ENCODE peak calls at places on chromosomes 6 and 20, in seven cellular contexts. P is SK-N-SH; F is AG09319; Y is choroid plexus epithelial cell; Z is CD8-positive, alpha-beta T cell; A is GM10248; Q is astrocyte of the spinal cord. X is an unnamed sample.

GRCh38 chr6:75760320-75760719 is 11.3 kb downstream of the MYO6 start:
- DNase-seq in P (no peak), F (no peak), Y (no peak), Z (no peak), A (no peak), Q (no peak), X (no peak)

GRCh38 chr6:125952764-125953501 is 3.6 kb upstream of the HINT3 start:
- DNase-seq in P (peak), F (no peak), Y (peak), Z (no peak), A (peak), Q (no peak), X (no peak)

GRCh38 chr6:166005846-166006592 is 161.6 kb downstream of the TBXT start:
- DNase-seq in P (peak), F (no peak), Y (peak), Z (no peak), A (no peak), Q (peak), X (peak)

GRCh38 chr6:15400572-15401004 is 154.7 kb downstream of the JARID2 start:
- DNase-seq in P (peak), F (no peak), Y (peak), Z (peak), A (peak), Q (peak), X (no peak)

GRCh38 chr6:22906091-22906549 is 336.8 kb downstream of the HDGFL1 start:
- DNase-seq in P (no peak), F (no peak), Y (peak), Z (no peak), A (no peak), Q (peak), X (no peak)

GRCh38 chr20:62823688-62824475 is 7.0 kb downstream of the COL9A3 start:
- DNase-seq in P (no peak), F (no peak), Y (no peak), Z (no peak), A (no peak), Q (no peak), X (no peak)

GRCh38 chr6:12648171-12648570 is 68.4 kb upstream of the PHACTR1 start:
- DNase-seq in P (no peak), F (no peak), Y (no peak), Z (no peak), A (no peak), Q (no peak), X (no peak)

GRCh38 chr6:150068173-150068785 is 642 bp downstream of the ULBP3 start:
- DNase-seq in P (no peak), F (no peak), Y (no peak), Z (no peak), A (no peak), Q (no peak), X (no peak)

GRCh38 chr6:133546098-133546497 is 304.9 kb downstream of the EYA4 start:
- DNase-seq in P (no peak), F (no peak), Y (peak), Z (no peak), A (no peak), Q (peak), X (peak)

GRCh38 chr20:64115171-64115911 is 8.0 kb upstream of the NPBWR2 start:
- DNase-seq in P (peak), F (no peak), Y (no peak), Z (no peak), A (no peak), Q (no peak), X (no peak)

GRCh38 chr20:1005452-1006027 is 3.4 kb upstream of the RSPO4 start:
- DNase-seq in P (peak), F (no peak), Y (peak), Z (no peak), A (peak), Q (no peak), X (no peak)

GRCh38 chr20:13788167-13788834 is 3.5 kb downstream of the NDUFAF5 start:
- DNase-seq in P (peak), F (no peak), Y (peak), Z (no peak), A (peak), Q (peak), X (no peak)

GRCh38 chr6:25476126-25476525 is 175.9 kb upstream of the SCGN start:
- DNase-seq in P (no peak), F (no peak), Y (peak), Z (no peak), A (no peak), Q (peak), X (no peak)

GRCh38 chr20:1800180-1800579 is 95.0 kb upstream of the SIRPA start:
- DNase-seq in P (no peak), F (no peak), Y (no peak), Z (no peak), A (no peak), Q (no peak), X (no peak)

GRCh38 chr20:56964886-56965285 is 301.6 kb downstream of the BMP7 start:
- DNase-seq in P (no peak), F (no peak), Y (no peak), Z (no peak), A (no peak), Q (no peak), X (no peak)
- TF ChIP-seq CTCF in P (no peak), F (no peak), Y (no peak), Z (no peak), A (no peak), Q (no peak), X (no peak)

GRCh38 chr6:68634503-68635411 is at the start of gene ADGRB3:
- DNase-seq in P (peak), F (no peak), Y (peak), Z (no peak), A (peak), Q (peak), X (no peak)
- TF ChIP-seq CTCF in P (no peak), F (no peak), Y (peak), Z (no peak), A (no peak), Q (no peak), X (no peak)

GRCh38 chr20:53919886-53920285 is 150.5 kb downstream of the BCAS1 start:
- DNase-seq in P (no peak), F (no peak), Y (no peak), Z (no peak), A (no peak), Q (no peak), X (no peak)

GRCh38 chr20:53917145-53918009 is 153.0 kb downstream of the BCAS1 start:
- DNase-seq in P (peak), F (no peak), Y (peak), Z (no peak), A (peak), Q (no peak), X (no peak)

GRCh38 chr20:53918010-53918311 is 152.4 kb downstream of the BCAS1 start:
- DNase-seq in P (no peak), F (no peak), Y (no peak), Z (no peak), A (no peak), Q (no peak), X (no peak)

GRCh38 chr20:53920647-53921245 is 149.6 kb downstream of the BCAS1 start:
- DNase-seq in P (no peak), F (no peak), Y (no peak), Z (no peak), A (no peak), Q (no peak), X (no peak)

DNA sequence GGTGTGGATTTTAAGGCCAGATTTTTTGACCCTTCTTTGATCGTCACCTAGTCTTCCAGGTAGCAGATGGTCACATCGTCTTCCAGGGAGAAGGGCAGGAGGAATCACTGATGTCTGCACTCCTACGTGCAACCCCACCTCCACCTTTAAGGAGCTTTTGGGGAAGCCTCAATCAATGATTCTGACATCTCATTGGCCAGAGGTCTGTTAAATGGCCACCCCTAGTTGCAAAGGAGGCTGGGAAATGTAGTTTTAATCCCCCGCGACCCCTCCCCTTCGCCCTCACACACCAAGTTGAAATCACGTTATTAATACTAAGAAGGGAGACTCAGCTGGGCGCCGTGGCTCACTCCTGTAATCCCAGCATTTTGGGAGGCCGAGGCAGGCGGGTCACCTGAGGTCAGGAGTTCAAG is 151.4 kb downstream of the BCAS1 start:
- DNase-seq in P (peak), F (no peak), Y (no peak), Z (no peak), A (no peak), Q (no peak), X (no peak)
- TF ChIP-seq CTCF in P (no peak), F (no peak), Y (no peak), Z (no peak), A (no peak), Q (no peak), X (no peak)

GRCh38 chr20:45456632-45457031 is 12.9 kb upstream of the WFDC2 start:
- DNase-seq in P (no peak), F (no peak), Y (peak), Z (no peak), A (peak), Q (no peak), X (no peak)
- TF ChIP-seq CTCF in P (peak), F (no peak), Y (peak), Z (peak), A (peak), Q (peak), X (no peak)

DNA sequence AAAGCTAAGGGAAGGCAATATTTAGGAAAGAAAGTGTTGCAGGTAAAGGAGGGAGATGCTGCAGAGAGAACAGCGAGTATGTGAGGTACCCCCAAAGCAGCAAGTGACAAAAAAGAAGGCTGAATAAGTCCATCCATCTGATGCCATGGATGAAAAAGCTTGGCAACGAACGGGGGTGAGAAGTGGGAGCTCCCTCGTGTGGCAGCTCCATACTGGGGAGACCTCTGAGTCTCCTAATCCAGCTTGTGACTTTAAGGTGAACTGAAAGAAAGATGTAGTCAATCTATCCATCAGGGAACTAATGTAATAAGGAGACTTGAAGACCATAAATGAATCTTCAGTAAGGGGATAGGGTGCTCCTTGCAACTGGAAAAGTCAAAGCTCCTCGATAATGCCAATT is 156.6 kb downstream of the OTOR start:
- DNase-seq in P (no peak), F (no peak), Y (no peak), Z (no peak), A (no peak), Q (no peak), X (no peak)
- TF ChIP-seq CTCF in P (no peak), F (no peak), Y (no peak), Z (no peak), A (no peak), Q (no peak), X (no peak)

GRCh38 chr20:50788045-50788867 is 6.6 kb upstream of the BCAS4 start:
- DNase-seq in P (peak), F (peak), Y (peak), Z (no peak), A (no peak), Q (peak), X (no peak)
- TF ChIP-seq CTCF in P (peak), F (peak), Y (peak), Z (no peak), A (no peak), Q (peak), X (peak)

GRCh38 chr6:40845588-40845987 is 193.4 kb downstream of the UNC5CL start:
- DNase-seq in P (no peak), F (no peak), Y (peak), Z (no peak), A (peak), Q (peak), X (no peak)
- TF ChIP-seq CTCF in P (peak), F (peak), Y (peak), Z (peak), A (peak), Q (peak), X (peak)

DNA sequence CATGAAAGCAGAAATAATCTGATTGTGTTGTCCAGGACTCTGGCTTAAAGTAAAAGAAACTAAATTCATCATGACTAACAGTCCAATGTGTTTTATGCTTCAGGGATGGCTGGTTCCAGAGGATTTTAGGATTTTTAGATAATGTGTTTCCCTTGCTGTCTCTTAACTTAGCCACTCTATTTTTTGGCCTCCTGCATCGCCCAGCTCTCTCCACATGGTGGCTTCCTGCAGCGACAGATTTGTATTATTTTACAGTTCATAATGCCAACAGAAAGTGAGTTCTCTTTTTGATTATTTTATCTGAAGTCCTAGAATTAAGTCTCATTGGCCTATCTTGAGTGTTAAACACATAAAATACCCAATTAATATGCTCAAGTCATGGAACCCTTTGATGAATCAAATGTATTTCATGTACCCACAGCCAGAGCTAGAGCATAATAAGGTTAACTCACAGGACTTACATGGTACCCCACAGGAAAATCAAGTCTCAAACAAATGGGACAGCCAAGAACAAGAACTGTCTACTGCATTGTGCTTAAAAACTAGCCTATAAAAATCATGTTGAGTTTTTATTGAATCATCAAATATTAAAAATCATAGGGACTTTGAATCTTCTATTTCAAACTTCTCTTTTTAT is 582.5 kb downstream of the DOK5 start:
- DNase-seq in P (no peak), F (no peak), Y (no peak), Z (no peak), A (no peak), Q (no peak), X (no peak)
- TF ChIP-seq CTCF in P (no peak), F (no peak), Y (no peak), Z (no peak), A (no peak), Q (peak), X (no peak)

DNA sequence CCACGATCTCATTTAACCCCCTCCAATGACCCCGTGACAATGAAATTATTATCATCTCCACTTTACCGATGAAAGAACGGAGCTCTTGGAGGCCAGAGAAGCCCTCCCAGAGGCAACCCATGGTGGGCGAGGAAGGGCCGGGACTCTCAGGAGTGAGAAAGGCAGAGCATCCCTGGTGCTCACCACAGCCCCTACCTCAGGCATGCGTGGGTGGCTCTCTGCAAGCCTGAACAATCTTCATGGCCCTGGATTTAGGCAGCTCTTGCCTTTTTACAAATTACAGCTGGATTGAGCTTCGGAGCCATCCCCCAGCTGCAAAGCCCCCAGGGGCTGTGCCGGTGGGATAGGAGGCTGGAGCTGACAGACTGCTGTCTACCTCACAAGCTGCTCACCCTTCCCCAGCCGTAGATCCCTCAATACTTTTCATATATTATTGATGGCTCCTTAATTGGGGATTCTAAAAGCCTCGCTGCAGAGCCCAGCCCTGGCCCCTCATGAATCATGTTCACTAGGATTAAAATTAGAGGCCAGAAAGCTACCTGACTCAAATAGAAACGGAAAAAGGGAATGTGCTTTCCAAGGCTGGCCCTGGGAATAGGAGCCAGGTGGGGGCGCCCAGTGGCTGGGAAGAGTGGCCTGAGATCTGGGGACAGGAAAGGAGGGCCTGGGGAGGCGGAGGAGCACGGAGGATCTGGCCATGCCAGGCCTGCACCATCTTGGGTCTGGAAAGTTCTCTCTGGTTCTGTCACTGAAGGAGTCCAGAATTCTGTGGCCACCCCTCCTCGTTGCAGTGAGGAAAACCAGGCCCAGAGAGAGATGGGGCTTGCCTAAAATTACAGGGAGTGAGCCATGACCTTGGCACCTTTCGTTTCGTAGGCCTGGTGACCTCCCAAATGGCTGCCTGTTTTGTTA is 29.1 kb downstream of the CPNE5 start:
- DNase-seq in P (no peak), F (no peak), Y (no peak), Z (no peak), A (no peak), Q (no peak), X (no peak)
- TF ChIP-seq CTCF in P (no peak), F (no peak), Y (peak), Z (no peak), A (no peak), Q (peak), X (no peak)